ENCODE peak calls at places on chromosomes 16 and 17, in four cellular contexts. N is BJ, E is heart right ventricle, L is aorta. J is an unnamed sample. For H3K36me3, the result is how much of the 10 kb centered on the place peaks cover.

GRCh38 chr16:8718753-8719386 is 44.5 kb downstream of the ABAT start:
- DNase-seq in L (no peak), N (no peak), E (no peak), J (no peak)

GRCh38 chr17:20116683-20117309 is 107.6 kb downstream of the SPECC1 start:
- DNase-seq in L (no peak), E (no peak), N (no peak), J (no peak)

GRCh38 chr16:23949630-23950290 is 114.0 kb downstream of the PRKCB start:
- DNase-seq in N (no peak), L (peak), E (peak), J (peak)

GRCh38 chr17:77085916-77086432 is 54.8 kb upstream of the SEC14L1 start:
- DNase-seq in E (no peak), L (no peak), N (no peak), J (no peak)

GRCh38 chr17:3972281-3972731 is 8.1 kb upstream of the ATP2A3 start:
- DNase-seq in E (no peak), N (no peak), L (peak), J (peak)

GRCh38 chr17:82034371-82035011 is 3.0 kb downstream of the DCXR start:
- DNase-seq in N (no peak), L (no peak), E (no peak), J (no peak)

GRCh38 chr16:66874079-66874775 is 6.1 kb upstream of the PDP2 start:
- DNase-seq in L (no peak), E (no peak), N (no peak), J (no peak)

GRCh38 chr17:40072481-40073346 is 9.9 kb downstream of the THRA start:
- DNase-seq in L (no peak), N (no peak), E (no peak), J (no peak)

GRCh38 chr16:67847064-67847861 is at the start of gene CENPT:
- DNase-seq in N (no peak), L (peak), E (no peak), J (peak)

GRCh38 chr17:49715221-49715620 is 7.5 kb upstream of the SLC35B1 start:
- DNase-seq in E (no peak), N (no peak), L (no peak), J (no peak)

GRCh38 chr16:88686062-88686438 is 257 bp downstream of the SNAI3 start:
- DNase-seq in L (no peak), N (no peak), E (peak), J (peak)

GRCh38 chr17:42098747-42099399 is 600 bp upstream of the ZNF385C start:
- DNase-seq in N (no peak), L (no peak), E (no peak), J (no peak)

GRCh38 chr16:17723735-17724134 is 253.0 kb upstream of the XYLT1 start:
- DNase-seq in N (no peak), L (no peak), E (no peak), J (no peak)

GRCh38 chr16:23557779-23558330 is 328 bp downstream of the UBFD1 start:
- DNase-seq in L (peak), N (no peak), E (no peak), J (no peak)

GRCh38 chr17:78249836-78250806 is 18.7 kb downstream of the TMEM235 start:
- DNase-seq in E (no peak), L (no peak), N (no peak), J (no peak)

GRCh38 chr17:28889996-28890395 is 7.5 kb downstream of the FLOT2 start:
- DNase-seq in E (no peak), L (no peak), N (no peak), J (no peak)

GRCh38 chr16:588639-588888 is 1.3 kb upstream of the RAB40C start:
- DNase-seq in E (peak), N (no peak), L (peak), J (peak)

GRCh38 chr17:4597975-4598374 is 13.6 kb downstream of the SMTNL2 start:
- DNase-seq in E (peak), N (no peak), L (peak), J (no peak)

GRCh38 chr16:67101683-67102082 is 8.1 kb upstream of the PHAF1 start:
- DNase-seq in N (no peak), E (no peak), L (no peak), J (no peak)

GRCh38 chr16:27980919-27981670 is 82.4 kb downstream of the GSG1L start:
- DNase-seq in E (no peak), N (no peak), L (no peak), J (no peak)

GRCh38 chr16:27506771-27507170 is 42.9 kb downstream of the GTF3C1 start:
- DNase-seq in E (no peak), N (no peak), L (no peak), J (no peak)

GRCh38 chr16:55489956-55490265 is 10.9 kb downstream of the MMP2 start:
- DNase-seq in N (no peak), L (no peak), E (no peak), J (no peak)

GRCh38 chr16:85436636-85437160 is 176.4 kb upstream of the GSE1 start:
- DNase-seq in E (no peak), L (peak), N (no peak), J (no peak)

GRCh38 chr17:62950067-62950466 is 16.0 kb upstream of the TANC2 start:
- DNase-seq in E (no peak), N (no peak), L (peak), J (peak)

GRCh38 chr17:67569873-67570272 is 147.9 kb upstream of the NOL11 start:
- DNase-seq in L (no peak), E (no peak), N (no peak), J (no peak)

GRCh38 chr17:50452627-50453300 is 15.9 kb downstream of the CHAD start:
- DNase-seq in L (no peak), E (no peak), N (peak), J (no peak)

GRCh38 chr17:63290784-63291183 is 155.3 kb downstream of the CYB561 start:
- DNase-seq in N (no peak), E (no peak), L (no peak), J (no peak)

GRCh38 chr17:81859906-81860755 is at the start of gene P4HB:
- DNase-seq in N (no peak), L (no peak), E (peak), J (no peak)

DNA sequence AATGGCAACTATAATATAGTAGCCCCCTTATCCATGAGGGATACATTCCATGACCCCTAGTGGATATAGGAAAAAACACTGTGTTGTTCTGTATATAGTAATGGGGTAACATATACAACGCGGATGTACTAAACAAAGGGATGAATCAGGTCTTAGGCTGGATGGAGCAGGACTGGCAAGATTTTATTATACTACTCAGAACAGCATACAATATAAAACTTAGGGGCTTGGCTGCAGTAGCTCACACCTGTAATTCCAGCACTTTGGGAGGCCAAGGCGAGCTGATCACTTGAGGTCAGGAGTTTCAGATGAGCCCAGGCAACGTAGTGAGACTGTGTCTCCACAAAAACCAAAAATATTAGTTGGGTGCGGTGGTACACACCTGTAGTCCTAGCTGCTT is 26.8 kb downstream of the VMP1 start:
- DNase-seq in E (no peak), N (no peak), L (no peak), J (no peak)
- H3K36me3 ChIP-seq in E (under half), N (under half), L (under half), J (half or more)

GRCh38 chr17:1007310-1008007 is 10.5 kb downstream of the TIMM22 start:
- DNase-seq in N (no peak), E (no peak), L (no peak), J (no peak)
- H3K4me3 ChIP-seq in N (no peak), E (no peak), L (no peak), J (no peak)

GRCh38 chr17:80384078-80384960 is 30.6 kb upstream of the ENDOV start:
- DNase-seq in L (no peak), N (no peak), E (no peak), J (no peak)
- H3K36me3 ChIP-seq in L (under half), N (half or more), E (half or more), J (half or more)

GRCh38 chr16:56847173-56847948 is 17.6 kb upstream of the SLC12A3 start:
- DNase-seq in E (no peak), L (no peak), N (no peak), J (no peak)

GRCh38 chr16:56849690-56850680 is 15.0 kb upstream of the SLC12A3 start:
- DNase-seq in L (no peak), N (no peak), E (no peak), J (no peak)

GRCh38 chr16:56851671-56852400 is 13.2 kb upstream of the SLC12A3 start:
- DNase-seq in L (peak), E (no peak), N (no peak), J (no peak)

GRCh38 chr16:56848955-56849689 is 15.9 kb upstream of the SLC12A3 start:
- DNase-seq in E (no peak), N (no peak), L (peak), J (no peak)

GRCh38 chr16:56848056-56848936 is 16.7 kb upstream of the SLC12A3 start:
- DNase-seq in E (no peak), L (peak), N (no peak), J (no peak)
- H3K4me3 ChIP-seq in E (no peak), L (no peak), N (no peak), J (no peak)

GRCh38 chr17:6104956-6105355 is 34.8 kb downstream of the WSCD1 start:
- DNase-seq in L (no peak), N (no peak), E (no peak), J (no peak)
- H3K36me3 ChIP-seq in L (under half), N (under half), E (under half), J (under half)

GRCh38 chr16:50067290-50067853 is 1.6 kb downstream of the HEATR3 start:
- DNase-seq in E (no peak), L (no peak), N (no peak), J (no peak)

GRCh38 chr16:50068550-50068949 is 2.8 kb downstream of the HEATR3 start:
- DNase-seq in E (no peak), N (no peak), L (no peak), J (no peak)

GRCh38 chr16:50065241-50065623 is 538 bp upstream of the HEATR3 start:
- DNase-seq in L (no peak), E (no peak), N (no peak), J (no peak)

GRCh38 chr16:50066482-50067289 is 916 bp downstream of the HEATR3 start:
- DNase-seq in L (no peak), N (no peak), E (no peak), J (no peak)

GRCh38 chr16:50065624-50066481 is at the start of gene HEATR3:
- DNase-seq in N (peak), E (peak), L (peak), J (peak)
- H3K4me3 ChIP-seq in N (peak), E (peak), L (peak), J (peak)

GRCh38 chr16:3760518-3760917 is 43.2 kb upstream of the TRAP1 start:
- DNase-seq in E (no peak), L (no peak), N (no peak), J (no peak)
- H3K36me3 ChIP-seq in E (under half), L (under half), N (under half), J (half or more)

GRCh38 chr16:12089492-12090161 is 113.1 kb downstream of the SNX29 start:
- DNase-seq in L (peak), E (peak), N (no peak), J (peak)
- H3K4me3 ChIP-seq in L (peak), E (peak), N (no peak), J (peak)

GRCh38 chr17:59688008-59688407 is 19.2 kb downstream of the PTRH2 start:
- DNase-seq in N (no peak), E (no peak), L (no peak), J (no peak)

GRCh38 chr17:59680314-59680713 is 26.9 kb downstream of the PTRH2 start:
- DNase-seq in L (peak), N (no peak), E (no peak), J (no peak)

GRCh38 chr17:59683283-59683682 is 23.9 kb downstream of the PTRH2 start:
- DNase-seq in N (no peak), L (no peak), E (no peak), J (no peak)

GRCh38 chr17:59684967-59685366 is 22.3 kb downstream of the PTRH2 start:
- DNase-seq in E (no peak), L (no peak), N (no peak), J (no peak)
- H3K36me3 ChIP-seq in E (half or more), L (under half), N (under half), J (half or more)